ENCODE peak calls at places on chromosomes 7 and 10, in six cellular contexts. One of them, this sample, is unnamed.

GRCh38 chr10:75803816-75804576 is 372.6 kb downstream of the LRMDA start:
- DNase-seq in left ventricle myocardium inferior: no peak
- DNase-seq in right lobe of liver: no peak
- DNase-seq in kidney epithelial cell: no peak
- DNase-seq in GM13976: no peak
- DNase-seq in fibroblast of pulmonary artery: no peak
- DNase-seq in this sample: no peak

GRCh38 chr7:44058759-44059218 is 6.6 kb downstream of the PGAM2 start:
- DNase-seq in kidney epithelial cell: no peak
- DNase-seq in GM13976: no peak
- DNase-seq in right lobe of liver: peak
- DNase-seq in left ventricle myocardium inferior: peak
- DNase-seq in fibroblast of pulmonary artery: no peak
- DNase-seq in this sample: peak

GRCh38 chr7:79723833-79724608 is 270.6 kb upstream of the MAGI2 start:
- DNase-seq in kidney epithelial cell: no peak
- DNase-seq in GM13976: no peak
- DNase-seq in fibroblast of pulmonary artery: no peak
- DNase-seq in right lobe of liver: no peak
- DNase-seq in left ventricle myocardium inferior: no peak
- DNase-seq in this sample: no peak

GRCh38 chr10:123007558-123008378 is 827 bp downstream of the IKZF5 start:
- DNase-seq in kidney epithelial cell: peak
- DNase-seq in fibroblast of pulmonary artery: peak
- DNase-seq in left ventricle myocardium inferior: no peak
- DNase-seq in GM13976: peak
- DNase-seq in right lobe of liver: peak
- DNase-seq in this sample: peak

GRCh38 chr10:20760450-20760849 is 136.7 kb downstream of the NEBL start:
- DNase-seq in right lobe of liver: no peak
- DNase-seq in GM13976: no peak
- DNase-seq in kidney epithelial cell: no peak
- DNase-seq in fibroblast of pulmonary artery: no peak
- DNase-seq in left ventricle myocardium inferior: no peak
- DNase-seq in this sample: no peak

GRCh38 chr7:29099896-29100847 is 46.2 kb downstream of the CPVL start:
- DNase-seq in left ventricle myocardium inferior: no peak
- DNase-seq in fibroblast of pulmonary artery: no peak
- DNase-seq in GM13976: no peak
- DNase-seq in right lobe of liver: peak
- DNase-seq in kidney epithelial cell: no peak
- DNase-seq in this sample: no peak

GRCh38 chr7:142785841-142786250 is 15.1 kb downstream of the PRSS2 start:
- DNase-seq in kidney epithelial cell: no peak
- DNase-seq in GM13976: no peak
- DNase-seq in fibroblast of pulmonary artery: no peak
- DNase-seq in left ventricle myocardium inferior: no peak
- DNase-seq in right lobe of liver: no peak
- DNase-seq in this sample: no peak

GRCh38 chr10:3825244-3825643 is 40.2 kb upstream of the KLF6 start:
- DNase-seq in GM13976: no peak
- DNase-seq in fibroblast of pulmonary artery: peak
- DNase-seq in kidney epithelial cell: no peak
- DNase-seq in left ventricle myocardium inferior: no peak
- DNase-seq in right lobe of liver: no peak
- DNase-seq in this sample: no peak

GRCh38 chr10:46558141-46558410 is 1.6 kb upstream of the GPRIN2 start:
- DNase-seq in left ventricle myocardium inferior: no peak
- DNase-seq in GM13976: no peak
- DNase-seq in fibroblast of pulmonary artery: no peak
- DNase-seq in kidney epithelial cell: no peak
- DNase-seq in right lobe of liver: no peak
- DNase-seq in this sample: no peak

GRCh38 chr7:39741942-39742623 is 118.7 kb downstream of the RALA start:
- DNase-seq in right lobe of liver: no peak
- DNase-seq in GM13976: no peak
- DNase-seq in kidney epithelial cell: no peak
- DNase-seq in fibroblast of pulmonary artery: peak
- DNase-seq in left ventricle myocardium inferior: peak
- DNase-seq in this sample: peak

GRCh38 chr10:63458177-63458576 is 7.6 kb downstream of the JMJD1C start:
- DNase-seq in kidney epithelial cell: no peak
- DNase-seq in GM13976: no peak
- DNase-seq in right lobe of liver: no peak
- DNase-seq in left ventricle myocardium inferior: no peak
- DNase-seq in fibroblast of pulmonary artery: no peak
- DNase-seq in this sample: no peak

GRCh38 chr10:116490028-116490662 is 55.6 kb upstream of the PNLIP start:
- DNase-seq in fibroblast of pulmonary artery: peak
- DNase-seq in kidney epithelial cell: no peak
- DNase-seq in right lobe of liver: no peak
- DNase-seq in GM13976: peak
- DNase-seq in left ventricle myocardium inferior: no peak
- DNase-seq in this sample: no peak

GRCh38 chr10:115432188-115432819 is 339.1 kb downstream of the ATRNL1 start:
- DNase-seq in kidney epithelial cell: no peak
- DNase-seq in left ventricle myocardium inferior: no peak
- DNase-seq in fibroblast of pulmonary artery: peak
- DNase-seq in right lobe of liver: no peak
- DNase-seq in GM13976: no peak
- DNase-seq in this sample: no peak

GRCh38 chr7:127667017-127667670 is 15.2 kb downstream of the SND1 start:
- DNase-seq in left ventricle myocardium inferior: no peak
- DNase-seq in GM13976: no peak
- DNase-seq in fibroblast of pulmonary artery: peak
- DNase-seq in kidney epithelial cell: no peak
- DNase-seq in right lobe of liver: no peak
- DNase-seq in this sample: no peak

GRCh38 chr7:27144799-27145166 is 1.3 kb upstream of the HOXA5 start:
- DNase-seq in right lobe of liver: peak
- DNase-seq in GM13976: no peak
- DNase-seq in fibroblast of pulmonary artery: no peak
- DNase-seq in left ventricle myocardium inferior: no peak
- DNase-seq in kidney epithelial cell: no peak
- DNase-seq in this sample: no peak

GRCh38 chr7:112422842-112423496 is 27.3 kb upstream of the IFRD1 start:
- DNase-seq in kidney epithelial cell: peak
- DNase-seq in fibroblast of pulmonary artery: peak
- DNase-seq in GM13976: peak
- DNase-seq in right lobe of liver: peak
- DNase-seq in left ventricle myocardium inferior: peak
- DNase-seq in this sample: peak

GRCh38 chr10:44393051-44393630 is 8.2 kb upstream of the CXCL12 start:
- DNase-seq in kidney epithelial cell: no peak
- DNase-seq in left ventricle myocardium inferior: no peak
- DNase-seq in right lobe of liver: no peak
- DNase-seq in fibroblast of pulmonary artery: no peak
- DNase-seq in GM13976: no peak
- DNase-seq in this sample: no peak

GRCh38 chr10:100330128-100330527 is at the start of gene PKD2L1:
- DNase-seq in left ventricle myocardium inferior: no peak
- DNase-seq in right lobe of liver: no peak
- DNase-seq in GM13976: no peak
- DNase-seq in kidney epithelial cell: no peak
- DNase-seq in fibroblast of pulmonary artery: no peak
- DNase-seq in this sample: no peak

GRCh38 chr7:36967387-36967786 is 243.1 kb upstream of the AOAH start:
- DNase-seq in GM13976: peak
- DNase-seq in right lobe of liver: peak
- DNase-seq in fibroblast of pulmonary artery: peak
- DNase-seq in kidney epithelial cell: no peak
- DNase-seq in left ventricle myocardium inferior: peak
- DNase-seq in this sample: no peak

GRCh38 chr7:1228535-1229333 is 3.9 kb upstream of the UNCX start:
- DNase-seq in right lobe of liver: no peak
- DNase-seq in left ventricle myocardium inferior: no peak
- DNase-seq in GM13976: no peak
- DNase-seq in fibroblast of pulmonary artery: no peak
- DNase-seq in kidney epithelial cell: no peak
- DNase-seq in this sample: no peak

GRCh38 chr10:59771162-59771807 is 18.0 kb upstream of the MRLN start:
- DNase-seq in fibroblast of pulmonary artery: no peak
- DNase-seq in kidney epithelial cell: no peak
- DNase-seq in GM13976: no peak
- DNase-seq in left ventricle myocardium inferior: no peak
- DNase-seq in right lobe of liver: no peak
- DNase-seq in this sample: no peak

GRCh38 chr7:13286916-13287315 is 599.5 kb downstream of the ARL4A start:
- DNase-seq in right lobe of liver: no peak
- DNase-seq in kidney epithelial cell: no peak
- DNase-seq in fibroblast of pulmonary artery: no peak
- DNase-seq in GM13976: no peak
- DNase-seq in left ventricle myocardium inferior: no peak
- DNase-seq in this sample: no peak

GRCh38 chr7:134276951-134277350 is 39.8 kb downstream of the SLC35B4 start:
- DNase-seq in left ventricle myocardium inferior: no peak
- DNase-seq in GM13976: no peak
- DNase-seq in kidney epithelial cell: no peak
- DNase-seq in right lobe of liver: no peak
- DNase-seq in fibroblast of pulmonary artery: no peak
- DNase-seq in this sample: no peak

GRCh38 chr10:36802523-36803153 is 322.8 kb upstream of the ANKRD30A start:
- DNase-seq in fibroblast of pulmonary artery: no peak
- DNase-seq in GM13976: no peak
- DNase-seq in right lobe of liver: no peak
- DNase-seq in kidney epithelial cell: no peak
- DNase-seq in left ventricle myocardium inferior: peak
- DNase-seq in this sample: no peak

GRCh38 chr7:72336382-72336886 is 75.7 kb downstream of the CALN1 start:
- DNase-seq in fibroblast of pulmonary artery: no peak
- DNase-seq in right lobe of liver: no peak
- DNase-seq in GM13976: peak
- DNase-seq in left ventricle myocardium inferior: no peak
- DNase-seq in kidney epithelial cell: no peak
- DNase-seq in this sample: no peak

GRCh38 chr10:132111121-132111731 is 45.5 kb downstream of the JAKMIP3 start:
- DNase-seq in kidney epithelial cell: no peak
- DNase-seq in fibroblast of pulmonary artery: no peak
- DNase-seq in GM13976: no peak
- DNase-seq in left ventricle myocardium inferior: peak
- DNase-seq in right lobe of liver: peak
- DNase-seq in this sample: no peak

GRCh38 chr10:80945267-80945880 is 407.7 kb downstream of the SH2D4B start:
- DNase-seq in right lobe of liver: no peak
- DNase-seq in GM13976: peak
- DNase-seq in fibroblast of pulmonary artery: no peak
- DNase-seq in kidney epithelial cell: no peak
- DNase-seq in left ventricle myocardium inferior: no peak
- DNase-seq in this sample: no peak
- TF ChIP-seq CTCF in right lobe of liver: peak
- TF ChIP-seq CTCF in GM13976: peak
- TF ChIP-seq CTCF in fibroblast of pulmonary artery: no peak
- TF ChIP-seq CTCF in kidney epithelial cell: peak
- TF ChIP-seq CTCF in left ventricle myocardium inferior: peak
- TF ChIP-seq CTCF in this sample: peak

GRCh38 chr10:102101152-102101551 is 19.0 kb downstream of the LDB1 start:
- DNase-seq in fibroblast of pulmonary artery: no peak
- DNase-seq in right lobe of liver: no peak
- DNase-seq in GM13976: no peak
- DNase-seq in kidney epithelial cell: no peak
- DNase-seq in left ventricle myocardium inferior: no peak
- DNase-seq in this sample: no peak
- TF ChIP-seq CTCF in fibroblast of pulmonary artery: no peak
- TF ChIP-seq CTCF in right lobe of liver: no peak
- TF ChIP-seq CTCF in GM13976: no peak
- TF ChIP-seq CTCF in kidney epithelial cell: peak
- TF ChIP-seq CTCF in left ventricle myocardium inferior: no peak
- TF ChIP-seq CTCF in this sample: no peak

GRCh38 chr10:17474595-17474994 is 20.2 kb upstream of the ST8SIA6 start:
- DNase-seq in fibroblast of pulmonary artery: peak
- DNase-seq in GM13976: no peak
- DNase-seq in left ventricle myocardium inferior: no peak
- DNase-seq in kidney epithelial cell: no peak
- DNase-seq in right lobe of liver: no peak
- DNase-seq in this sample: no peak
- TF ChIP-seq CTCF in fibroblast of pulmonary artery: peak
- TF ChIP-seq CTCF in GM13976: no peak
- TF ChIP-seq CTCF in left ventricle myocardium inferior: no peak
- TF ChIP-seq CTCF in kidney epithelial cell: peak
- TF ChIP-seq CTCF in right lobe of liver: no peak
- TF ChIP-seq CTCF in this sample: no peak

GRCh38 chr7:35593896-35594295 is 101.0 kb downstream of the HERPUD2 start:
- DNase-seq in fibroblast of pulmonary artery: peak
- DNase-seq in left ventricle myocardium inferior: no peak
- DNase-seq in GM13976: peak
- DNase-seq in kidney epithelial cell: no peak
- DNase-seq in right lobe of liver: no peak
- DNase-seq in this sample: no peak
- TF ChIP-seq CTCF in fibroblast of pulmonary artery: peak
- TF ChIP-seq CTCF in left ventricle myocardium inferior: no peak
- TF ChIP-seq CTCF in GM13976: no peak
- TF ChIP-seq CTCF in kidney epithelial cell: peak
- TF ChIP-seq CTCF in right lobe of liver: no peak
- TF ChIP-seq CTCF in this sample: peak

DNA sequence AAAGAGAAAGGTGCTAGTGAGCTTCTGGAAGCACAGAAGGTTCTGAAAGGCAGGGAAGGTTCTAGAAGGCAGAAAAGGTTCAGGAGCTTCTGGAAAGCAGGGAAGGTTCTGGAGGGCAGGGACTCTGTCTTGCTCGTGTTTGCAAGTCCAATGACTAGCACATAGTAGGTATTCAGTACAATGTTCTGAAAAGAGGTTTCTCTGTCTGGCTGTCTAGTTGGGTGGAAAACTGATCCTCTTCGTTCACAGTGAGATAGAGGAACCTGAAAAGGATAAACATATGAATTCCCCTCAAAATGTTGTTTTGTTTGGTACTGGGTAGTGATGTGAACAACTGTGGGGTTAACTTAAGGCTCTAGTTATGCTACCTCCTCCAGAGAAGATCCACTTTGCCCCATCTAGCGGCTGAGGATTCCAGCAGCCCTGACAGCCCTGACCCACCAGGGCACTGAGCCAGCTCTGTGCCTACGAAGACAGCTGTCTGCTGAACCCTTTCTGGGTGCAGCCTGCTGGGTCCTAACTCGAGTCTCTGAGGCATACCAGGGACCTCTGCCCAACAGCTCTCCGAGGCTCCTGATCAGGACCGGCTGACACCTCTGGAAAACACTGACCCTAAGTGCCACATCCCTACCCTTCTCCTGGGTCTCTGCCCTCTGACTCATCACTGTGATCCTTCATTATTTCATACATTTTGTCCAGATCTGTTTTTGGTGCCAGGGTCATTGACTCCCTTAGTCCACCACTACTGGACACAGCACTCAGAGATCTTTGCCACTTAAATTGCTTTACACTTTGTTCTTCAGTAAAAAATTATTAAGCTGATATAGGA is 15.4 kb downstream of the PTPRN2 start:
- DNase-seq in right lobe of liver: no peak
- DNase-seq in fibroblast of pulmonary artery: no peak
- DNase-seq in kidney epithelial cell: no peak
- DNase-seq in left ventricle myocardium inferior: no peak
- DNase-seq in GM13976: no peak
- DNase-seq in this sample: no peak
- TF ChIP-seq CTCF in right lobe of liver: no peak
- TF ChIP-seq CTCF in fibroblast of pulmonary artery: no peak
- TF ChIP-seq CTCF in kidney epithelial cell: no peak
- TF ChIP-seq CTCF in left ventricle myocardium inferior: peak
- TF ChIP-seq CTCF in GM13976: no peak
- TF ChIP-seq CTCF in this sample: no peak